ENCODE peak calls at places on chromosomes 2 and 18, in nine cellular contexts. R is mesothelial cell of epicardium, K is foreskin fibroblast, O is IMR-90, V is BE2C, L is coronary artery, S is heart left ventricle, D is adrenal gland, B is colonic mucosa. T is an unnamed sample.

GRCh38 chr2:217731805-217732204 is 271.0 kb downstream of the TNS1 start:
- DNase-seq in R (no peak), K (no peak), O (peak), V (no peak), L (peak), S (no peak), D (no peak), B (no peak), T (no peak)

GRCh38 chr18:45050712-45051639 is 370.3 kb downstream of the SETBP1 start:
- DNase-seq in R (no peak), K (peak), O (peak), V (no peak), L (no peak), S (no peak), D (no peak), B (no peak), T (peak)

GRCh38 chr2:10303634-10304378 is 1.1 kb downstream of the HPCAL1 start:
- DNase-seq in R (peak), K (peak), O (peak), V (peak), L (no peak), S (peak), D (peak), B (peak), T (no peak)

GRCh38 chr2:191376981-191377629 is 131.9 kb downstream of the MYO1B start:
- DNase-seq in R (peak), K (peak), O (peak), V (peak), L (peak), S (peak), D (peak), B (peak), T (peak)

GRCh38 chr2:9735335-9735734 is 104.5 kb upstream of the YWHAQ start:
- DNase-seq in R (no peak), K (no peak), O (no peak), V (no peak), L (no peak), S (no peak), D (no peak), B (no peak), T (no peak)

GRCh38 chr2:205701509-205701908 is 19.2 kb downstream of the NRP2 start:
- DNase-seq in R (no peak), K (no peak), O (peak), V (no peak), L (no peak), S (no peak), D (no peak), B (no peak), T (no peak)

GRCh38 chr2:148675708-148676107 is 31.2 kb downstream of the EPC2 start:
- DNase-seq in R (no peak), K (no peak), O (peak), V (no peak), L (no peak), S (no peak), D (no peak), B (no peak), T (no peak)

GRCh38 chr2:179446475-179447141 is 182.0 kb upstream of the SESTD1 start:
- DNase-seq in R (no peak), K (no peak), O (no peak), V (no peak), L (no peak), S (no peak), D (no peak), B (no peak), T (no peak)

GRCh38 chr2:68832161-68832869 is 38.9 kb downstream of the BMP10 start:
- DNase-seq in R (no peak), K (no peak), O (peak), V (no peak), L (peak), S (peak), D (peak), B (peak), T (no peak)

GRCh38 chr2:16972276-16972675 is 306.6 kb upstream of the CYRIA start:
- DNase-seq in R (no peak), K (no peak), O (no peak), V (no peak), L (no peak), S (no peak), D (no peak), B (no peak), T (no peak)

GRCh38 chr18:28019425-28020108 is 157.4 kb downstream of the CDH2 start:
- DNase-seq in R (no peak), K (no peak), O (peak), V (no peak), L (no peak), S (no peak), D (no peak), B (no peak), T (no peak)

GRCh38 chr2:10668402-10669012 is 21.3 kb downstream of the NOL10 start:
- DNase-seq in R (no peak), K (peak), O (peak), V (peak), L (no peak), S (no peak), D (no peak), B (peak), T (no peak)

GRCh38 chr18:3593904-3594759 is 144.2 kb downstream of the TGIF1 start:
- DNase-seq in R (peak), K (peak), O (peak), V (peak), L (peak), S (peak), D (peak), B (peak), T (peak)

GRCh38 chr18:3593381-3593903 is 143.5 kb downstream of the TGIF1 start:
- DNase-seq in R (no peak), K (no peak), O (peak), V (peak), L (no peak), S (no peak), D (peak), B (no peak), T (peak)

GRCh38 chr18:3594760-3595241 is 144.8 kb downstream of the TGIF1 start:
- DNase-seq in R (no peak), K (no peak), O (peak), V (no peak), L (no peak), S (no peak), D (no peak), B (peak), T (no peak)

GRCh38 chr18:3590096-3590655 is 140.2 kb downstream of the TGIF1 start:
- DNase-seq in R (no peak), K (no peak), O (no peak), V (no peak), L (no peak), S (no peak), D (no peak), B (no peak), T (no peak)

DNA sequence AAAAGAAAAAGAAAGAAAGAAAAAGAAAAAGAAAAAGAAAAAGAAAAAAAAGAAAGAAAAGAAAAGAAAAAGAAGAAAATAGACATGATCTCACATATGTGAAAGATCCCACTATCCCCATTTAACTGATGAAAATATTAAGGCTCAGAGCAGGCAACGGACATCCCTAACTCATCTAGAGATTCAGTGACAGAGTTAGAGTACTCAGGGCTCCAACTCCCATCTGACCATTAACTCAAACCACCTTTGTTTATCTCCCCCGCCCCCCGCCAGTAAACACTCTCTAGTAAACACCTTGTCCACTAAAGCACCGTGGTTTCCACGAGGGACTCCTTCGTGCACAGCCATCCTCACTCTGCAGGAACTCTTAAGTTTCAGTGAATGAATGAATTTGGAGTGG is 142.9 kb downstream of the TGIF1 start:
- DNase-seq in R (no peak), K (no peak), O (no peak), V (no peak), L (no peak), S (no peak), D (no peak), B (no peak), T (no peak)
- TF ChIP-seq CTCF in R (no peak), K (no peak), O (no peak), V (no peak), L (no peak), S (no peak), D (no peak), B (no peak), T (no peak)

GRCh38 chr2:207502199-207502598 is 27.6 kb upstream of the CREB1 start:
- DNase-seq in R (no peak), K (no peak), O (no peak), V (no peak), L (no peak), S (peak), D (no peak), B (no peak), T (no peak)
- TF ChIP-seq CTCF in R (no peak), K (no peak), O (no peak), V (no peak), L (no peak), S (no peak), D (no peak), B (no peak), T (no peak)

GRCh38 chr2:102230410-102230909 is 43.6 kb downstream of the IL1RL2 start:
- DNase-seq in R (no peak), K (no peak), O (no peak), V (no peak), L (no peak), S (no peak), D (no peak), B (no peak), T (no peak)

GRCh38 chr2:102236132-102236531 is 49.3 kb downstream of the IL1RL2 start:
- DNase-seq in R (no peak), K (no peak), O (no peak), V (no peak), L (no peak), S (no peak), D (no peak), B (no peak), T (no peak)

GRCh38 chr2:102235491-102235890 is 48.7 kb downstream of the IL1RL2 start:
- DNase-seq in R (no peak), K (no peak), O (peak), V (no peak), L (no peak), S (no peak), D (no peak), B (no peak), T (no peak)

GRCh38 chr2:102235042-102235473 is 48.2 kb downstream of the IL1RL2 start:
- DNase-seq in R (no peak), K (no peak), O (peak), V (no peak), L (no peak), S (no peak), D (no peak), B (no peak), T (no peak)

GRCh38 chr2:102233132-102233884 is 46.5 kb downstream of the IL1RL2 start:
- DNase-seq in R (no peak), K (no peak), O (no peak), V (no peak), L (no peak), S (no peak), D (no peak), B (no peak), T (no peak)
- TF ChIP-seq CTCF in R (no peak), K (no peak), O (no peak), V (no peak), L (no peak), S (no peak), D (no peak), B (no peak), T (no peak)

DNA sequence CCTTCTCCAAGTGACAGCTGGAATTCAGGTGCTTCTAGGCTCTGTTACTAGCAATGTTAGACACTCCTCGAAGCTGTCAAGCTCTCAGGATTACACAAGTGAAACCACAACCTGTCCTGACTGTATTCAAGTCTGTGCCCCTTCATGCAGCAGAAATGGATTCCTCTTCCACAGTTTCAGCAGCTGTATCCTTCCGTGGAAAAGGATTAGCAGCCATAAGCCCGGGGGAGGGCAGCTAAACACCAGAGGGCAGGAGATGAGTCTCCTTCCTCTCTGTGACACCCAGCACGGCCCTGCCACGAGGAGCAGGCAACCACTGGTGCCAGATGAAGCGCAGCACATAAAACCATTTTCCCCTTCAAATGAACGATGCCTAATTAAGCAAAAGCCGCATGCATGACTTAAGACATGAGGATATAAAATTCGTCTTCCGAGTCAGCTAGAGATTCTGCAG is 1.2 kb downstream of the ST3GAL5 start:
- DNase-seq in R (no peak), K (peak), O (peak), V (peak), L (no peak), S (peak), D (peak), B (peak), T (no peak)
- TF ChIP-seq CTCF in R (no peak), K (no peak), O (peak), V (no peak), L (no peak), S (peak), D (no peak), B (no peak), T (peak)